ENCODE peak calls at places on chromosomes 1 and 21, in four cellular contexts. One of them, this sample, is unnamed.

GRCh38 chr1:211874521-211875347 is 44.2 kb upstream of the LPGAT1 start:
- DNase-seq in C1 segment of cervical spinal cord: peak
- DNase-seq in skeletal muscle cell: no peak
- DNase-seq in GM13976: no peak
- DNase-seq in this sample: no peak

GRCh38 chr21:44983421-44984206 is 43.8 kb downstream of the SLX9 start:
- DNase-seq in C1 segment of cervical spinal cord: no peak
- DNase-seq in skeletal muscle cell: no peak
- DNase-seq in GM13976: no peak
- DNase-seq in this sample: no peak

GRCh38 chr1:203437696-203438315 is 37.8 kb upstream of the PRELP start:
- DNase-seq in C1 segment of cervical spinal cord: no peak
- DNase-seq in skeletal muscle cell: no peak
- DNase-seq in GM13976: no peak
- DNase-seq in this sample: no peak

GRCh38 chr21:18493420-18493819 is 89.8 kb upstream of the TMPRSS15 start:
- DNase-seq in C1 segment of cervical spinal cord: no peak
- DNase-seq in skeletal muscle cell: peak
- DNase-seq in GM13976: no peak
- DNase-seq in this sample: no peak

GRCh38 chr1:218463194-218464156 is 118.3 kb downstream of the TGFB2 start:
- DNase-seq in C1 segment of cervical spinal cord: peak
- DNase-seq in skeletal muscle cell: no peak
- DNase-seq in GM13976: no peak
- DNase-seq in this sample: peak

GRCh38 chr1:198128528-198128927 is 28.3 kb upstream of the NEK7 start:
- DNase-seq in C1 segment of cervical spinal cord: no peak
- DNase-seq in skeletal muscle cell: no peak
- DNase-seq in GM13976: no peak
- DNase-seq in this sample: no peak

GRCh38 chr1:234525156-234525774 is 46.3 kb upstream of the TARBP1 start:
- DNase-seq in C1 segment of cervical spinal cord: no peak
- DNase-seq in skeletal muscle cell: no peak
- DNase-seq in GM13976: no peak
- DNase-seq in this sample: no peak

GRCh38 chr1:227934476-227935313 is 13.0 kb downstream of the WNT9A start:
- DNase-seq in C1 segment of cervical spinal cord: no peak
- DNase-seq in skeletal muscle cell: peak
- DNase-seq in GM13976: no peak
- DNase-seq in this sample: no peak

GRCh38 chr1:145995964-145996432 is 381 bp downstream of the TXNIP start:
- DNase-seq in C1 segment of cervical spinal cord: no peak
- DNase-seq in skeletal muscle cell: no peak
- DNase-seq in GM13976: no peak
- DNase-seq in this sample: no peak

GRCh38 chr1:174815036-174815435 is 184.7 kb upstream of the CACYBP start:
- DNase-seq in C1 segment of cervical spinal cord: no peak
- DNase-seq in skeletal muscle cell: no peak
- DNase-seq in GM13976: no peak
- DNase-seq in this sample: no peak

GRCh38 chr1:202811296-202812175 is 782 bp downstream of the PCAT6 start:
- DNase-seq in C1 segment of cervical spinal cord: peak
- DNase-seq in skeletal muscle cell: no peak
- DNase-seq in GM13976: peak
- DNase-seq in this sample: no peak

GRCh38 chr1:214719207-214719606 is 116.2 kb downstream of the CENPF start:
- DNase-seq in C1 segment of cervical spinal cord: no peak
- DNase-seq in skeletal muscle cell: no peak
- DNase-seq in GM13976: no peak
- DNase-seq in this sample: no peak

GRCh38 chr1:1267488-1268283 is 6.0 kb downstream of the UBE2J2 start:
- DNase-seq in C1 segment of cervical spinal cord: no peak
- DNase-seq in skeletal muscle cell: no peak
- DNase-seq in GM13976: no peak
- DNase-seq in this sample: no peak

GRCh38 chr1:2088434-2088833 is 38.2 kb downstream of the PRKCZ start:
- DNase-seq in C1 segment of cervical spinal cord: peak
- DNase-seq in skeletal muscle cell: peak
- DNase-seq in GM13976: no peak
- DNase-seq in this sample: no peak

GRCh38 chr1:56477164-56478111 is 101.9 kb downstream of the PLPP3 start:
- DNase-seq in C1 segment of cervical spinal cord: peak
- DNase-seq in skeletal muscle cell: no peak
- DNase-seq in GM13976: peak
- DNase-seq in this sample: peak

GRCh38 chr1:85612704-85613361 is 32.3 kb downstream of the CCN1 start:
- DNase-seq in C1 segment of cervical spinal cord: no peak
- DNase-seq in skeletal muscle cell: peak
- DNase-seq in GM13976: no peak
- DNase-seq in this sample: no peak

GRCh38 chr1:64986903-64987871 is 20.8 kb upstream of the JAK1 start:
- DNase-seq in C1 segment of cervical spinal cord: no peak
- DNase-seq in skeletal muscle cell: no peak
- DNase-seq in GM13976: peak
- DNase-seq in this sample: peak

GRCh38 chr1:56821462-56821797 is 2.2 kb upstream of the FYB2 start:
- DNase-seq in C1 segment of cervical spinal cord: no peak
- DNase-seq in skeletal muscle cell: no peak
- DNase-seq in GM13976: no peak
- DNase-seq in this sample: no peak

GRCh38 chr21:46002841-46003574 is 21.4 kb downstream of the COL6A1 start:
- DNase-seq in C1 segment of cervical spinal cord: no peak
- DNase-seq in skeletal muscle cell: no peak
- DNase-seq in GM13976: no peak
- DNase-seq in this sample: no peak

GRCh38 chr1:205536759-205537361 is 32.4 kb downstream of the CDK18 start:
- DNase-seq in C1 segment of cervical spinal cord: peak
- DNase-seq in skeletal muscle cell: no peak
- DNase-seq in GM13976: peak
- DNase-seq in this sample: no peak

GRCh38 chr21:34926784-34927548 is 122.1 kb downstream of the RUNX1 start:
- DNase-seq in C1 segment of cervical spinal cord: no peak
- DNase-seq in skeletal muscle cell: no peak
- DNase-seq in GM13976: no peak
- DNase-seq in this sample: peak

GRCh38 chr1:145690587-145691558 is 16.3 kb downstream of the PDZK1 start:
- DNase-seq in C1 segment of cervical spinal cord: no peak
- DNase-seq in skeletal muscle cell: peak
- DNase-seq in GM13976: peak
- DNase-seq in this sample: no peak

GRCh38 chr1:6967431-6968079 is 182.3 kb downstream of the CAMTA1 start:
- DNase-seq in C1 segment of cervical spinal cord: no peak
- DNase-seq in skeletal muscle cell: no peak
- DNase-seq in GM13976: no peak
- DNase-seq in this sample: no peak

This sample was measured in tibial nerve.